ENCODE peak calls at places on chromosomes 6 and 20, in eight cellular contexts. H is GM23338; O is WTC11; Q is T-helper 17 cell; G is type B pancreatic cell; W is GM23248; E is activated CD4-positive, alpha-beta T cell treated with anti-CD3 and anti-CD28 coated beads, Interleukin-2, amount 50 U/mL, for 1 hour; D is M059J. B is an unnamed sample.

GRCh38 chr6:79391511-79391910 is 145.7 kb downstream of the LCA5 start:
- DNase-seq in H (no peak), O (no peak), Q (no peak), G (no peak), W (no peak), E (no peak), D (no peak), B (no peak)

GRCh38 chr20:63151554-63152321 is 64.2 kb downstream of the YTHDF1 start:
- DNase-seq in H (no peak), O (no peak), Q (no peak), G (no peak), W (peak), E (no peak), D (peak), B (peak)

GRCh38 chr6:25984265-25984664 is 21.7 kb downstream of the TRIM38 start:
- DNase-seq in H (no peak), O (no peak), Q (no peak), G (no peak), W (no peak), E (no peak), D (no peak), B (no peak)

GRCh38 chr6:142878407-142878806 is 66.6 kb downstream of the HIVEP2 start:
- DNase-seq in H (no peak), O (no peak), Q (no peak), G (no peak), W (peak), E (no peak), D (no peak), B (no peak)

GRCh38 chr6:144248470-144249301 is 36.4 kb upstream of the UTRN start:
- DNase-seq in H (no peak), O (no peak), Q (no peak), G (no peak), W (peak), E (no peak), D (peak), B (peak)

GRCh38 chr20:61443541-61444126 is 191.6 kb downstream of the CDH4 start:
- DNase-seq in H (no peak), O (no peak), Q (no peak), G (no peak), W (no peak), E (no peak), D (no peak), B (no peak)

GRCh38 chr20:10877345-10877744 is 203.5 kb upstream of the JAG1 start:
- DNase-seq in H (no peak), O (no peak), Q (no peak), G (no peak), W (no peak), E (no peak), D (no peak), B (no peak)

GRCh38 chr6:162474722-162475121 is 252.8 kb downstream of the PRKN start:
- DNase-seq in H (no peak), O (no peak), Q (no peak), G (no peak), W (no peak), E (no peak), D (no peak), B (no peak)

GRCh38 chr6:47229255-47229654 is 80.5 kb downstream of the TNFRSF21 start:
- DNase-seq in H (peak), O (no peak), Q (no peak), G (no peak), W (no peak), E (no peak), D (no peak), B (no peak)

GRCh38 chr20:35297740-35298139 is 5.5 kb upstream of the FAM83C start:
- DNase-seq in H (no peak), O (no peak), Q (no peak), G (no peak), W (no peak), E (no peak), D (no peak), B (no peak)

GRCh38 chr20:50369225-50370035 is 140.8 kb upstream of the PTPN1 start:
- DNase-seq in H (no peak), O (no peak), Q (no peak), G (no peak), W (no peak), E (no peak), D (no peak), B (no peak)

GRCh38 chr20:3406481-3407425 is 716 bp downstream of the DNAAF9 start:
- DNase-seq in H (peak), O (peak), Q (no peak), G (peak), W (peak), E (no peak), D (peak), B (peak)

GRCh38 chr20:56995635-56996075 is 270.8 kb downstream of the BMP7 start:
- DNase-seq in H (peak), O (peak), Q (no peak), G (no peak), W (peak), E (no peak), D (no peak), B (peak)

GRCh38 chr6:13787146-13787545 is 27.2 kb downstream of the MCUR1 start:
- DNase-seq in H (peak), O (no peak), Q (no peak), G (no peak), W (peak), E (no peak), D (no peak), B (no peak)

GRCh38 chr6:129744201-129744879 is 34.4 kb upstream of the ARHGAP18 start:
- DNase-seq in H (peak), O (no peak), Q (no peak), G (no peak), W (peak), E (no peak), D (peak), B (peak)

GRCh38 chr6:150058231-150058792 is 10.6 kb downstream of the ULBP3 start:
- DNase-seq in H (no peak), O (no peak), Q (no peak), G (no peak), W (no peak), E (no peak), D (no peak), B (no peak)

GRCh38 chr20:5109276-5109675 is 10.5 kb downstream of the PCNA start:
- DNase-seq in H (no peak), O (no peak), Q (no peak), G (no peak), W (no peak), E (no peak), D (no peak), B (no peak)

GRCh38 chr20:60057866-60058807 is 99.9 kb downstream of the CDH26 start:
- DNase-seq in H (peak), O (peak), Q (no peak), G (no peak), W (no peak), E (no peak), D (peak), B (peak)

GRCh38 chr6:71665931-71666330 is 220.4 kb upstream of the RIMS1 start:
- DNase-seq in H (no peak), O (no peak), Q (no peak), G (no peak), W (peak), E (no peak), D (no peak), B (no peak)

GRCh38 chr20:63135411-63135810 is 80.5 kb downstream of the YTHDF1 start:
- DNase-seq in H (peak), O (peak), Q (no peak), G (no peak), W (no peak), E (no peak), D (no peak), B (peak)

GRCh38 chr20:62805365-62805710 is 703 bp downstream of the OGFR start:
- DNase-seq in H (peak), O (no peak), Q (no peak), G (no peak), W (peak), E (no peak), D (peak), B (no peak)

GRCh38 chr20:62235001-62235776 is 3.1 kb upstream of the OSBPL2 start:
- DNase-seq in H (no peak), O (no peak), Q (no peak), G (no peak), W (no peak), E (no peak), D (peak), B (no peak)

GRCh38 chr6:133978896-133979240 is 25.8 kb downstream of the TBPL1 start:
- DNase-seq in H (no peak), O (no peak), Q (no peak), G (no peak), W (no peak), E (no peak), D (peak), B (no peak)

GRCh38 chr6:147204843-147205311 is 660 bp downstream of the STXBP5 start:
- DNase-seq in H (no peak), O (no peak), Q (no peak), G (no peak), W (peak), E (no peak), D (peak), B (no peak)

GRCh38 chr6:44080561-44081521 is 46.4 kb downstream of the MRPL14 start:
- DNase-seq in H (no peak), O (no peak), Q (no peak), G (no peak), W (no peak), E (no peak), D (no peak), B (peak)

GRCh38 chr20:49122920-49123319 is 65.2 kb downstream of the STAU1 start:
- DNase-seq in H (no peak), O (no peak), Q (no peak), G (no peak), W (no peak), E (no peak), D (no peak), B (no peak)

GRCh38 chr20:35644806-35645205 is 19.9 kb downstream of the CPNE1 start:
- DNase-seq in H (no peak), O (no peak), Q (no peak), G (no peak), W (no peak), E (no peak), D (no peak), B (no peak)